ENCODE peak calls at places on chromosomes 12 and 14, in four cellular contexts. M is HepG2, R is GM12878, D is K562. B is an unnamed sample.

GRCh38 chr14:55514819-55515470 is 65.1 kb upstream of the KTN1 start:
- DNase-seq in M (no peak), R (no peak), D (no peak), B (no peak)

GRCh38 chr14:67056684-67057083 is 132.6 kb upstream of the GARIN2 start:
- DNase-seq in M (no peak), R (no peak), D (no peak), B (no peak)

GRCh38 chr14:92759300-92759678 is 10.9 kb upstream of the LGMN start:
- DNase-seq in M (no peak), R (no peak), D (peak; percentile 16), B (peak; percentile 30)

GRCh38 chr14:55762595-55763232 is 182.7 kb downstream of the KTN1 start:
- DNase-seq in M (no peak), R (peak; percentile 21), D (no peak), B (no peak)

GRCh38 chr12:93060071-93060665 is 131.1 kb upstream of the EEA1 start:
- DNase-seq in M (no peak), R (peak; percentile 57), D (no peak), B (no peak)

GRCh38 chr12:1360812-1361211 is 233.6 kb downstream of the FBXL14 start:
- DNase-seq in M (no peak), R (no peak), D (no peak), B (no peak)

GRCh38 chr14:90577661-90578282 is 180.9 kb downstream of the CALM1 start:
- DNase-seq in M (no peak), R (no peak), D (no peak), B (no peak)

GRCh38 chr12:87329076-87329863 is 699.9 kb downstream of the C12orf50 start:
- DNase-seq in M (no peak), R (no peak), D (no peak), B (no peak)

GRCh38 chr14:71290960-71291466 is 383.8 kb downstream of the PCNX1 start:
- DNase-seq in M (peak; percentile 31), R (peak; percentile 58), D (no peak), B (no peak)

GRCh38 chr14:35940291-35940690 is 114.2 kb downstream of the BRMS1L start:
- DNase-seq in M (no peak), R (peak; percentile 73), D (no peak), B (no peak)

GRCh38 chr14:100261621-100262020 is 22.7 kb downstream of the YY1 start:
- DNase-seq in M (no peak), R (no peak), D (no peak), B (no peak)

GRCh38 chr14:56339855-56340701 is 221.9 kb downstream of the PELI2 start:
- DNase-seq in M (peak; percentile 41), R (no peak), D (peak; percentile 40), B (peak; percentile 66)

GRCh38 chr14:91265404-91265803 is 20.9 kb upstream of the GPR68 start:
- DNase-seq in M (no peak), R (no peak), D (no peak), B (no peak)

GRCh38 chr12:120376416-120376815 is 7.5 kb upstream of the MSI1 start:
- DNase-seq in M (no peak), R (no peak), D (no peak), B (no peak)
- TF ChIP-seq ATF2 in M (no peak), R (no peak), D (no peak), B (no peak)

GRCh38 chr14:101922866-101923265 is 41.5 kb upstream of the DYNC1H1 start:
- DNase-seq in M (no peak), R (no peak), D (no peak), B (no peak)
- TF ChIP-seq CBFB in M (no peak), R (no peak), D (no peak), B (no peak)

GRCh38 chr12:49358548-49359141 is 8.6 kb upstream of the SPATS2 start:
- DNase-seq in M (peak; percentile 72), R (no peak), D (peak; percentile 70), B (peak; percentile 67)
- TF ChIP-seq USF2 in M (no peak), R (no peak), D (no peak), B (no peak)

GRCh38 chr12:52347546-52348510 is 19.5 kb downstream of the KRT85 start:
- DNase-seq in M (no peak), R (no peak), D (no peak), B (no peak)
- TF ChIP-seq ATF2 in M (no peak), R (no peak), D (no peak), B (no peak)

GRCh38 chr12:52791271-52792184 is 4.4 kb downstream of the KRT3 start:
- DNase-seq in M (no peak), R (no peak), D (no peak), B (no peak)
- TF ChIP-seq CBFB in M (no peak), R (no peak), D (no peak), B (no peak)

DNA sequence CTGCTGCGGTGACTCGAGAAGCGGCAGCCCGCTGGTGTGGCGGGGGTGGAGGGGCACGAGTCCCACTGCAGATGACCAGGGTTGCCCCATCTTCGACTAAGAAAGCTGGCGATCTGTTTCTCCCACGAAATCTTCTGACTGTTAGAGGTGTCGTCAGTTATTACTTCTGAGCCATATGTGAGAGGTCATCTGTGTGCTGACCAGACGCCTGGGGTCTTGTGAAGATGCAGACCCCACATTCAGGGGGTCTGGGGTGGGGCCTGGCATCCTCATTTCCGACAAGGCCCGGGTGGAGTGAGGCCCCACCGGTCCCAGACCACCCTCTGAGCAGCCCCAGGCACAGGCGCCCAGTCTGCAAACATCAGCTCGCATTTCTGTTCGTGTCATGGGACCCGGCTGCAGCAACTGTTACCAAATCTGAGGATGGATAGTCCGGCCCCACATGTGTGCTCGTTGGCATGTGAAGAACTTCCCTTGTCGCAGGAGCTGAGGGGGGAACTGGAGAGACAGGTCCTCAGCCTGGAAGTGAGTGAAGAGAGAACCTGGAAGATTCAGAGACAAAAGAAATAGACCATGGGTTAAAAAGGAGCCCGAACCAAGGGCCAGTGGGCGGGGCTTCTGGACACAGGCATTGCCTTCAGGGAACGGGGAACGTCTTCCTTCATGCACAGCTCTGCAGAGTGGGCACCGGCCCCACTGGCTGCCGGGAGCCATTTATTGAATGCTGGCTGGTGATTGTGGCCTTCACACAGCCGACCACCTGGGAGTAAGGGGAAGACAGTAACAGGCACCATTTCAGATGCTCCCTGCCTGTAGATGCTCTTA is 135.2 kb downstream of the ADGRD1 start:
- DNase-seq in M (no peak), R (no peak), D (no peak), B (peak; percentile 10)
- TF ChIP-seq USF2 in M (no peak), R (no peak), D (no peak), B (no peak)

GRCh38 chr14:21109377-21110260 is 8.8 kb downstream of the TMEM253 start:
- DNase-seq in M (peak; percentile 79), R (peak; percentile 57), D (no peak), B (no peak)
- TF ChIP-seq ATF2 in M (no peak), R (peak; percentile 76), D (no peak), B (no peak)

GRCh38 chr12:95789126-95790024 is 1.2 kb downstream of the NTN4 start:
- DNase-seq in M (no peak), R (no peak), D (no peak), B (peak; percentile 51)

GRCh38 chr12:95790025-95790911 is at the start of gene NTN4:
- DNase-seq in M (no peak), R (no peak), D (no peak), B (peak; percentile 58)

GRCh38 chr12:95790912-95791849 is 617 bp upstream of the NTN4 start:
- DNase-seq in M (no peak), R (no peak), D (no peak), B (peak; percentile 42)

GRCh38 chr12:95787274-95787814 is 3.2 kb downstream of the NTN4 start:
- DNase-seq in M (no peak), R (no peak), D (no peak), B (no peak)

DNA sequence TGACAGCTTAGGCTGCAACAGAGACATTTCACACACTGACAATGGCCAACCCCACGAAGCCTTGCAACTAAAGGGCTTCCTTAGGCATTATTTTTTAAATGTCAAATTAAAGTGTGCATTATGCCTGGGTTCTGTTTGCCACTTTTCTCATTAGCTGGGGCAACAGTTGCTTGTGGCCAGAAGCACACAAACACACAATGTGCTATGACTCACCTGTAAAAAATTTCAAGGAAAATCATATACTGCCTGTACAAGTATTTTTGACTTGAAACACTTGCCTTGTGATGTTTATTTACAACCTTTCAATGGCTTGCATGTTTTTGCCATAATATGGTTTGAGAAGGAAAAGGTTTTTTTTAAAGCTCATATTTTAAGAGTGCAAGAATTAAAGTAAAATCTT is 1.9 kb downstream of the NTN4 start:
- DNase-seq in M (no peak), R (no peak), D (no peak), B (no peak)
- TF ChIP-seq CBFB in M (no peak), R (no peak), D (no peak), B (no peak)

GRCh38 chr12:121465921-121466799 is 66.2 kb downstream of the RNF34 start:
- DNase-seq in M (no peak), R (no peak), D (no peak), B (no peak)
- TF ChIP-seq USF2 in M (no peak), R (no peak), D (no peak), B (no peak)

GRCh38 chr12:30448038-30448437 is 247.6 kb downstream of the IPO8 start:
- DNase-seq in M (no peak), R (no peak), D (no peak), B (no peak)

GRCh38 chr12:30450226-30450625 is 245.4 kb downstream of the IPO8 start:
- DNase-seq in M (no peak), R (no peak), D (no peak), B (no peak)

GRCh38 chr12:30450872-30451271 is 244.8 kb downstream of the IPO8 start:
- DNase-seq in M (no peak), R (no peak), D (peak; percentile 14), B (no peak)

GRCh38 chr12:30447061-30447750 is 248.5 kb downstream of the IPO8 start:
- DNase-seq in M (no peak), R (no peak), D (no peak), B (no peak)
- TF ChIP-seq ATF2 in M (no peak), R (no peak), D (no peak), B (no peak)

B was measured in WTC11.